ENCODE peak calls at places on chromosomes 1 and 21, in five cellular contexts. U, Q, H, B and R are unnamed samples.

GRCh38 chr21:42237577-42237976 is 18.6 kb downstream of the ABCG1 start:
- DNase-seq in U (no peak), Q (no peak), B (no peak), H (no peak), R (no peak)

GRCh38 chr21:41639336-41639735 is 127.5 kb downstream of the RIPK4 start:
- DNase-seq in H (no peak), Q (no peak), B (no peak), U (no peak), R (no peak)

GRCh38 chr1:36573445-36573844 is 90.7 kb upstream of the CSF3R start:
- DNase-seq in H (no peak), Q (no peak), B (no peak), U (no peak), R (no peak)

GRCh38 chr1:30473920-30474817 is 249.2 kb downstream of the MATN1 start:
- DNase-seq in B (no peak), H (no peak), Q (no peak), U (no peak), R (no peak)

GRCh38 chr1:17606826-17607440 is 67.4 kb downstream of the ARHGEF10L start:
- DNase-seq in Q (peak; percentile 94), B (peak; percentile 52), H (peak; percentile 77), U (peak; percentile 86), R (peak; percentile 79)

GRCh38 chr21:36080386-36080785 is 10.6 kb downstream of the CBR1 start:
- DNase-seq in Q (no peak), U (no peak), B (no peak), H (no peak), R (no peak)

GRCh38 chr1:232629250-232630046 is 485 bp downstream of the SIPA1L2 start:
- DNase-seq in H (peak; percentile 50), B (no peak), U (peak; percentile 76), Q (peak; percentile 67), R (peak; percentile 37)

GRCh38 chr1:24964811-24965570 is 34.9 kb upstream of the RUNX3 start:
- DNase-seq in U (no peak), Q (no peak), H (no peak), B (peak; percentile 95), R (no peak)

GRCh38 chr1:10814312-10814711 is 17.9 kb upstream of the CASZ1 start:
- DNase-seq in B (no peak), U (no peak), H (no peak), Q (no peak), R (no peak)

GRCh38 chr1:32246888-32247273 is at the start of gene FAM167B:
- DNase-seq in B (no peak), Q (no peak), U (no peak), H (peak; percentile 93), R (peak; percentile 56)

GRCh38 chr1:212234431-212235298 is 50.5 kb upstream of the PPP2R5A start:
- DNase-seq in U (no peak), Q (no peak), B (peak; percentile 79), H (peak; percentile 98), R (peak; percentile 91)

GRCh38 chr1:154326546-154327465 is 1.5 kb downstream of the ATP8B2 start:
- DNase-seq in U (no peak), B (peak; percentile 50), Q (no peak), H (peak; percentile 94), R (peak; percentile 62)

GRCh38 chr1:87131809-87132663 is 196.6 kb upstream of the LMO4 start:
- DNase-seq in B (peak; percentile 75), H (peak; percentile 89), U (peak; percentile 86), Q (peak; percentile 86), R (peak; percentile 79)

GRCh38 chr1:204751883-204752687 is 66.5 kb upstream of the LRRN2 start:
- DNase-seq in Q (peak; percentile 61), H (no peak), U (peak; percentile 57), B (no peak), R (no peak)

GRCh38 chr1:15214507-15214906 is 32.5 kb upstream of the FHAD1 start:
- DNase-seq in B (no peak), Q (no peak), U (peak; percentile 92), H (peak; percentile 44), R (no peak)

GRCh38 chr1:232943679-232944252 is 6.6 kb upstream of the NTPCR start:
- DNase-seq in U (no peak), B (no peak), Q (no peak), H (no peak), R (no peak)

GRCh38 chr1:151199860-151200581 is 1.7 kb downstream of the PIP5K1A start:
- DNase-seq in B (no peak), H (peak; percentile 93), U (no peak), Q (peak; percentile 11), R (peak; percentile 86)

GRCh38 chr21:44414291-44415072 is 40.8 kb upstream of the LRRC3 start:
- DNase-seq in U (no peak), Q (no peak), B (no peak), H (no peak), R (no peak)

DNA sequence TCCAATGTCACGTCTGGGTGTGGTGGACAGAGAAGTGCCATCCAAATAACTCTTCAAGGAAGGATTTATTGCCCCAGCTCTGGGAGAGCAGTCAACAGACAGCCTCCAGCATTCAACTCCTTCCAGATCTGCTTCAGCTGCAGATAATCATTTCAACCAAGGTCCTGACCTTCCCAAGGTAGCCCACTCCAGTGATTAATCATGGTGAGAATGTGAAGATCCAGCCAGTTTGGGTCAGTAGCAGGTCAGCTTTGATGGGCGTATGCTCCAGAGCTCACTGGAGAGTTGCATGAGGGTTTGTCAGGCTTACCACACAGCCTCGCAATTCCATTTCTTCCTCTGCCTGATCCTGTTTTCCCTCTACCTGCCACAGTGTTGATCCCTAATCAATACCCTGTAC is 214.5 kb upstream of the ZRANB2 start:
- DNase-seq in B (no peak), H (peak; percentile 23), Q (no peak), U (no peak), R (no peak)
- H3K4me2 ChIP-seq in B (no peak overlapping the region), H (no peak overlapping the region), Q (no peak overlapping the region), U (no peak overlapping the region), R (no peak overlapping the region)

GRCh38 chr21:32457962-32458361 is 45.5 kb downstream of the EVA1C start:
- DNase-seq in U (no peak), H (no peak), B (no peak), Q (no peak), R (no peak)

GRCh38 chr21:32455548-32455947 is 43.0 kb downstream of the EVA1C start:
- DNase-seq in Q (no peak), U (no peak), B (no peak), H (no peak), R (peak; percentile 33)

GRCh38 chr21:32459972-32460371 is 47.5 kb downstream of the EVA1C start:
- DNase-seq in B (no peak), U (no peak), H (peak; percentile 17), Q (no peak), R (no peak)

GRCh38 chr21:32456497-32456918 is 44.0 kb downstream of the EVA1C start:
- DNase-seq in B (no peak), Q (no peak), U (no peak), H (peak; percentile 79), R (peak; percentile 51)

GRCh38 chr21:32457360-32457840 is 44.9 kb downstream of the EVA1C start:
- DNase-seq in B (no peak), H (peak; percentile 33), U (no peak), Q (peak; percentile 11), R (peak; percentile 67)
- H3K27ac ChIP-seq in B (no peak overlapping the region), H (no peak overlapping the region), U (no peak overlapping the region), Q (no peak overlapping the region), R (peak overlapping the region; percentile 65)

GRCh38 chr1:198649598-198650338 is 10.9 kb downstream of the PTPRC start:
- DNase-seq in B (no peak), Q (no peak), H (no peak), U (no peak), R (no peak)

GRCh38 chr1:198651685-198652400 is 13.0 kb downstream of the PTPRC start:
- DNase-seq in B (no peak), Q (no peak), U (no peak), H (no peak), R (no peak)

GRCh38 chr1:198650506-198650905 is 11.7 kb downstream of the PTPRC start:
- DNase-seq in B (no peak), Q (no peak), H (no peak), U (no peak), R (no peak)

GRCh38 chr1:198647055-198647454 is 8.2 kb downstream of the PTPRC start:
- DNase-seq in H (no peak), Q (no peak), B (no peak), U (no peak), R (no peak)

DNA sequence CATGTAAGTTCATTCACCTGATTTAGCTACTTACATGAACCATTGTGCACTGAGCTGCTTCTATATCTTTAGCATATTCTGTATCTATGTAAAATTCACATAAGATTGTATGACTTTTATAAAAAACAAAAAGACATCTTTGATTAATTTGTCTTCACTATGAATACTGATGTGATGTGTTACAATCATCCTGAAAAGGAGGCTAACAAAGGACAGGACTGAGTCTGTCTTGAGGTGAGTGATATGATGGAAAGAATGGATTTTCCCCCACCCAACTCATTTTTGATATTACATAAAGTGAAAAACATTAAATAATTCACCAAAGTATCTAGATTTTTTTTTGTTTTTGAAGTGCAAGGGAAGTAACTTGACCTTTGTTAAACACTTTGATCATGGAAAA is 9.7 kb downstream of the PTPRC start:
- DNase-seq in B (no peak), H (no peak), U (no peak), Q (no peak), R (no peak)
- H3F3A ChIP-seq in B (no peaks in the 10 kb centered on the region), H (no peaks in the 10 kb centered on the region), U (no peaks in the 10 kb centered on the region), Q (no peaks in the 10 kb centered on the region), R (no peaks in the 10 kb centered on the region)

GRCh38 chr1:48794815-48795214 is 18.1 kb upstream of the BEND5 start:
- DNase-seq in U (no peak), B (no peak), Q (no peak), H (peak; percentile 22), R (peak; percentile 57)
- H3K4me2 ChIP-seq in U (no peak overlapping the region), B (peak overlapping the region; percentile 11), Q (no peak overlapping the region), H (no peak overlapping the region), R (no peak overlapping the region)

DNA sequence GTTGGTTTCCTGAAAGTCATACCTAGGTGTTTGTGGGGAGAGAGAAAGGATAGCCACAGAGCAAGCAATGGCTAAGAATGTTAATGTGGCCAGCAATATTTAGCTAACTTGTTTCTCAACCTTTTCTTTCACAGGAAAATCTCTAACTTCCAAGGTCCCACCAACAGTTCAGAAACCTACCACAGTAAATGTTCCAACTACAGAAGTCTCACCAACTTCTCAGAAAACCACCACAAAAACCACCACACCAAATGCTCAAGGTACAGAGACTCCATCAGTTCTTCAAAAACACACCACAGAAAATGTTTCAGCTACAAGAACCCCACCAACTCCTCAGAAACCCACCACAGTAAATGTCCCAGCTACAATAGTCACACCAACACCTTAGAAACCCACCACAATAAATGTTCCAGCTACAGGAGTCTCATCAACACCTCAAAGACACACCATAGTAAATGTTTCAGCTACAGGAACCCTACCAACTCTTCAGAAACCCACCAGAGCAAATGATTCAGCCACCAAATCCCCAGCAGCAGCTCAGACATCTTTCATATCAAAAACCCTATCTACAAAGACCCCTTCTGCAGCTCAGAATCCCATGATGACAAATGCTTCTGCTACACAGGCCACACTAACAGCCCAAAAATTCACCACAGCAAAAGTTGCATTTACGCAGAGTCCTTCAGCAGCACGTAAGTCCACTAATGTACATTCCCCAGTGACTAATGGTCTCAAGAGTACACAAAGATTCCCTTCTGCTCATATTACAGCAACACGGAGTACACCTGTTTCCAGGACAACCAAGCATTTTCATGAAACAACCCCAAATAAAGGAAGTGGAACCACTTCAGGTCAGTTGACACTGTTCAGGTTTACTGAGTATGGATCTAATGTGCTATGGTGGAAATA is 15.3 kb downstream of the CD55 start:
- DNase-seq in Q (no peak), B (no peak), H (no peak), U (no peak), R (peak; percentile 97)
- H3K27ac ChIP-seq in Q (no peak overlapping the region), B (peak overlapping the region; percentile 35), H (no peak overlapping the region), U (no peak overlapping the region), R (peak overlapping the region; percentile 74)

GRCh38 chr1:23908453-23909341 is 4.5 kb downstream of the CNR2 start:
- DNase-seq in Q (no peak), B (no peak), U (no peak), H (no peak), R (no peak)
- H3F3A ChIP-seq in Q (peaks cover under 1% of the 10 kb centered on the region), B (no peaks in the 10 kb centered on the region), U (no peaks in the 10 kb centered on the region), H (no peaks in the 10 kb centered on the region), R (no peaks in the 10 kb centered on the region)

GRCh38 chr1:172903581-172904220 is 147.0 kb downstream of the TNFSF18 start:
- DNase-seq in H (peak; percentile 48), B (no peak), U (no peak), Q (no peak), R (peak; percentile 91)
- H3K4me2 ChIP-seq in H (peak overlapping the region; percentile 33), B (no peak overlapping the region), U (no peak overlapping the region), Q (no peak overlapping the region), R (peak overlapping the region; percentile 10)